ENCODE peak calls at places on chromosomes 5 and 9, in six cellular contexts. N is CD8-positive, alpha-beta T cell; E is IMR-90; V is transverse colon; O is A673; R is upper lobe of right lung. I is an unnamed sample.

GRCh38 chr5:78537821-78538220 is 110.8 kb downstream of the LHFPL2 start:
- DNase-seq in N (no peak), E (peak; percentile 68), V (no peak), O (peak; percentile 39), R (no peak), I (peak; percentile 89)

GRCh38 chr9:69577123-69577522 is 95.0 kb downstream of the APBA1 start:
- DNase-seq in N (no peak), E (peak; percentile 48), V (no peak), O (no peak), R (no peak), I (no peak)

GRCh38 chr5:7000316-7000715 is 287.1 kb downstream of the TENT4A start:
- DNase-seq in N (no peak), E (no peak), V (no peak), O (no peak), R (no peak), I (peak; percentile 1)

GRCh38 chr5:140631831-140632365 is 1.1 kb downstream of the CD14 start:
- DNase-seq in N (no peak), E (no peak), V (peak; percentile 49), O (no peak), R (no peak), I (no peak)

GRCh38 chr9:134949681-134950403 is 32.1 kb upstream of the FCN1 start:
- DNase-seq in N (no peak), E (no peak), V (no peak), O (no peak), R (peak; percentile 29), I (no peak)

GRCh38 chr5:10728679-10729078 is 32.4 kb downstream of the DAP start:
- DNase-seq in N (no peak), E (no peak), V (no peak), O (no peak), R (no peak), I (no peak)

GRCh38 chr5:173229966-173230740 is 4.9 kb downstream of the NKX2-5 start:
- DNase-seq in N (no peak), E (no peak), V (no peak), O (no peak), R (no peak), I (no peak)

GRCh38 chr5:30197662-30198061 is 995.8 kb upstream of the CDH6 start:
- DNase-seq in N (no peak), E (no peak), V (no peak), O (no peak), R (no peak), I (no peak)

GRCh38 chr5:31193591-31194457 is at the start of gene CDH6:
- DNase-seq in N (no peak), E (peak; percentile 75), V (peak; percentile 9), O (peak; percentile 69), R (peak; percentile 66), I (no peak)

GRCh38 chr9:108525214-108525613 is 330.6 kb downstream of the ACTL7B start:
- DNase-seq in N (no peak), E (no peak), V (no peak), O (no peak), R (no peak), I (no peak)

GRCh38 chr5:56251918-56252553 is 18.9 kb upstream of the ANKRD55 start:
- DNase-seq in N (no peak), E (no peak), V (no peak), O (no peak), R (no peak), I (no peak)

GRCh38 chr9:2228132-2228531 is 213.0 kb downstream of the SMARCA2 start:
- DNase-seq in N (no peak), E (no peak), V (peak; percentile 25), O (peak; percentile 62), R (peak; percentile 71), I (no peak)

GRCh38 chr9:37761511-37761910 is 7.9 kb downstream of the TRMT10B start:
- DNase-seq in N (no peak), E (peak; percentile 88), V (no peak), O (no peak), R (no peak), I (no peak)

GRCh38 chr5:151905639-151906038 is 19.0 kb downstream of the GLRA1 start:
- DNase-seq in N (no peak), E (no peak), V (no peak), O (peak; percentile 68), R (no peak), I (no peak)

GRCh38 chr9:101566904-101567724 is 27.7 kb downstream of the PPP3R2 start:
- DNase-seq in N (no peak), E (peak; percentile 68), V (no peak), O (peak; percentile 29), R (no peak), I (no peak)

GRCh38 chr9:93094294-93095204 is 1.5 kb upstream of the CARD19 start:
- DNase-seq in N (no peak), E (no peak), V (peak; percentile 63), O (peak; percentile 46), R (peak; percentile 77), I (no peak)

GRCh38 chr9:92158097-92158601 is 42.9 kb upstream of the SPTLC1 start:
- DNase-seq in N (peak; percentile 2), E (no peak), V (no peak), O (no peak), R (no peak), I (no peak)

GRCh38 chr5:168600409-168600808 is 21.2 kb upstream of the PANK3 start:
- DNase-seq in N (no peak), E (no peak), V (peak; percentile 71), O (no peak), R (no peak), I (no peak)

GRCh38 chr9:94198414-94198813 is 60.7 kb upstream of the ZNF169 start:
- DNase-seq in N (no peak), E (no peak), V (no peak), O (no peak), R (no peak), I (no peak)

GRCh38 chr9:111036946-111037743 is 1.1 kb downstream of the LPAR1 start:
- DNase-seq in N (no peak), E (peak; percentile 37), V (no peak), O (peak; percentile 36), R (no peak), I (peak; percentile 44)

GRCh38 chr5:141814064-141814982 is 63.9 kb downstream of the PCDH1 start:
- DNase-seq in N (peak; percentile 63), E (no peak), V (peak; percentile 64), O (no peak), R (peak; percentile 83), I (no peak)

DNA sequence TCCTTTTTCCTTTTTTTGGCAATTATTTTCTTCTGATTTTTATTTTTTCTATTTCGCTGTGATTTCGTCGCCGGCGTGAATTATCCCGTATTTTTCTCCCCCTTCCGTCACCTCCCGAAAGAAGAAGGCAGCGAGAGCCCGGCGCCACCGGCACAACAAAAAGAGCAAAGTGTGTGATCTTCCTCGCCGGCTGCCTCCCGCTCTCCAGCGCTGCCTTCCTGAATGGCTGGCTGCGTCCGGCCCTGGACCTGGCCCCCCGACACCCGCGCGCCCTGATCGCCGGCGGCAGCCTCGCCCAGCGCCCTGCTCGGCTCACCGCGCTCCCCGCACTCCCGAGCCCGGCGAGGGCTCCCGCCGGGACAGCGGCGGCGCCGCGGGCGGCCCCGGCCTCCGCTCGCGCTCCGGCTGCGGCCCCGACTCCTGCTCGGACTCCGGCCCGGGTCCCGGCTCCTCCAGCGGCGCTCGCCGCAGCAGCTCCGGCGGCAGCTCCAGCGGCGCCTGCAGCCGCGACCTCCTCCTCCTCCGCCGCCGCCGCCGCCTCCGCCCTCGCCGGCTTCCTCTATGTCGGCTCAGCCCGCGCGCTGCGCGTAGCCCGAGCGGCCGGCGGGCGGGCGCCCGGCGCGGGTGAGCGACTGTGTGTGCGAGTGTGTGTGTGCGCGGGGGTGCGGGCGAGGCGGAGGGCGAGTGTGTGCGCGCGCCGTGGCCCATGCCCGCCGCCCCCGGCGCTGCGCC is 943 bp downstream of the NR2F1 start:
- DNase-seq in N (peak; percentile 51), E (peak; percentile 47), V (no peak), O (peak; percentile 65), R (no peak), I (no peak)
- TF ChIP-seq CTCF in N (no peak), E (no peak), V (no peak), O (no peak), R (no peak), I (no peak)

GRCh38 chr5:86671536-86671935 is 53.8 kb downstream of the COX7C start:
- DNase-seq in N (no peak), E (no peak), V (no peak), O (no peak), R (no peak), I (no peak)

GRCh38 chr5:86666981-86667380 is 49.2 kb downstream of the COX7C start:
- DNase-seq in N (no peak), E (no peak), V (no peak), O (no peak), R (no peak), I (no peak)

GRCh38 chr5:86664173-86664572 is 46.4 kb downstream of the COX7C start:
- DNase-seq in N (no peak), E (no peak), V (no peak), O (no peak), R (no peak), I (no peak)

DNA sequence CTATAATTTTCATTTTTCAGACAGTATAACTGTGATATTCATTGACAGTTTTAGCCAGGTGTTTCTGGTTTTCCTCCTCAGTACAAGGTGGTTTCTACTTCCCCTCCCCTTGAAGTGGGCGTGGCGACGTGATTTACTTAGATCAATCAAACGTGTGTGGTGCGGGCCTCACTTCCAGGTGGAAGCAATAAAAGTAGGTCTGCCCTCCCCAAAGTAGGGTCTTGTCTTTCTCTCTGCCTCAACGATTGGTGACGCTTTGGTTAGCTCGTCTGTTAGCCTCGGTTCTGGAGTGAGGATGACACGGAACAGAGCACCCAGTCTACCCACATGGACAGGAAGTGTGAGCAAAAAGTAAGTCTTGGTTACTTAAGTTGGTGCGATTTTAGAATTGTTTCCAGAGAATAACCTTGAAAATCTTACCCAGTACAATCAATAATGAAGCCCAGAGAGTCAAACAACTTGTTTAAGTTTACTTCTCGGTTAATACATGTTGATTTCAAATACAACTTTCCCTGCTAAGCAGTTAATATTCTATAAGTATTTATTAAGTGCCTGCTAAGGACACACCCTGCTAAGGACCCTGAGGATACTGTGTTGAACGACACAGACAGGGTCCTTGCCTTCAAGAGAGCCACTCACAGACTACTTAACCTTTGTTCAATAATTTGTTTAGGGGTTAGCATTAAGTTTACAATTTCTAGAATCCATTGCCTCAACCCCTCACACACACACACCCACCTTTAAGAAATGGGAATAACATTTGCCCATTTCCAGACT is 48.4 kb downstream of the COX7C start:
- DNase-seq in N (peak; percentile 49), E (no peak), V (peak; percentile 34), O (no peak), R (no peak), I (no peak)
- H3K27me3 ChIP-seq in N (no peaks in the 10 kb centered on the region), E (no peaks in the 10 kb centered on the region), V (no peaks in the 10 kb centered on the region), O (no peaks in the 10 kb centered on the region), R (no peaks in the 10 kb centered on the region), I (no peaks in the 10 kb centered on the region)

DNA sequence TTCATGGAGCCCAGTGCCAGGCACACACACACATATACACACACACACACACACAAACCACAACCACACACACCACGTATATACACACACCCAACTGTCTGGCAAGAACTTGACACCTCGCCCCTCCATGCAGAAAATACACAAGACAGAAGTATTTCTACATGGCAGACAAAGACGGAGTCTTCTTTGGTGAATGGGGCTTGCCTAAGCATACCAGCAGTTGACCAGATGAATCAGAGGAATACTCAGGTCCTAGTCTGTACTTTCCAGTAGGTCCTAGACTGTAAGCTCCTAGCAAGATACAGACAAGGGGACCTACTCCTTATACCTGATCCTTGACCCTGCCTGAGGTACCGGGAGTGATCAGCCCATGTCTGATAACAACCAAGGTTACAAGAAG is 60.1 kb downstream of the SIL1 start:
- DNase-seq in N (no peak), E (peak; percentile 39), V (no peak), O (no peak), R (no peak), I (no peak)
- TF ChIP-seq CTCF in N (no peak), E (no peak), V (no peak), O (no peak), R (no peak), I (no peak)

GRCh38 chr9:137156567-137157375 is 13.1 kb downstream of the LRRC26 start:
- DNase-seq in N (peak; percentile 62), E (peak; percentile 21), V (peak; percentile 32), O (peak; percentile 70), R (no peak), I (no peak)
- H3K27me3 ChIP-seq in N (peaks cover 9% of the 10 kb centered on the region), E (peaks cover 49% of the 10 kb centered on the region), V (peaks cover 68% of the 10 kb centered on the region), O (peaks cover 30% of the 10 kb centered on the region), R (peaks cover 64% of the 10 kb centered on the region), I (peaks cover 61% of the 10 kb centered on the region)